ENCODE peak calls at places on chromosomes 1 and 21, in seven cellular contexts. R is H54, W is GM04504, C is right cardiac atrium, E is KBM-7, P is type B pancreatic cell, H is stomach. T is an unnamed sample.

GRCh38 chr21:38793926-38794713 is 11.6 kb upstream of the ETS2 start:
- DNase-seq in E (no peak), R (no peak), C (no peak), H (no peak), W (no peak), P (no peak), T (no peak)

GRCh38 chr1:215137985-215138384 is 55.4 kb downstream of the KCNK2 start:
- DNase-seq in P (no peak), C (no peak), R (no peak), H (no peak), W (no peak), E (no peak), T (no peak)

GRCh38 chr1:176243746-176244145 is 36.7 kb upstream of the COP1 start:
- DNase-seq in H (no peak), E (no peak), R (no peak), C (no peak), P (no peak), W (peak; percentile 13), T (no peak)

GRCh38 chr1:7356079-7356478 is 415.0 kb upstream of the VAMP3 start:
- DNase-seq in E (no peak), C (no peak), H (no peak), W (no peak), R (no peak), P (no peak), T (no peak)

GRCh38 chr1:36199934-36200741 is 24.1 kb upstream of the THRAP3 start:
- DNase-seq in R (no peak), C (peak; percentile 45), P (no peak), W (no peak), E (no peak), H (peak; percentile 44), T (peak; percentile 30)

GRCh38 chr1:153616144-153616884 is at the start of gene S100A14:
- DNase-seq in C (peak; percentile 54), E (no peak), P (no peak), R (no peak), H (peak; percentile 94), W (no peak), T (peak; percentile 55)

GRCh38 chr1:155940531-155940992 is 876 bp upstream of the RXFP4 start:
- DNase-seq in E (peak; percentile 79), W (no peak), P (no peak), C (peak; percentile 47), R (peak; percentile 61), H (peak; percentile 60), T (no peak)

GRCh38 chr1:248046536-248046935 is at the start of gene OR2L3:
- DNase-seq in W (no peak), H (no peak), E (no peak), P (no peak), R (no peak), C (no peak), T (no peak)

GRCh38 chr21:43893536-43894205 is 28.6 kb downstream of the AGPAT3 start:
- DNase-seq in E (peak; percentile 83), W (no peak), H (peak; percentile 49), P (no peak), C (no peak), R (no peak), T (no peak)

GRCh38 chr1:93775224-93775623 is 93.6 kb upstream of the BCAR3 start:
- DNase-seq in C (no peak), W (no peak), E (no peak), R (no peak), H (no peak), P (no peak), T (no peak)

GRCh38 chr1:160127865-160128523 is 12.4 kb downstream of the ATP1A2 start:
- DNase-seq in W (peak; percentile 34), C (no peak), H (no peak), E (no peak), R (peak; percentile 71), P (no peak), T (no peak)

GRCh38 chr1:159828176-159828575 is 1.5 kb downstream of the SLAMF8 start:
- DNase-seq in P (no peak), R (no peak), E (no peak), H (no peak), W (no peak), C (no peak), T (no peak)

GRCh38 chr1:151799179-151800022 is 5.8 kb downstream of the LINGO4 start:
- DNase-seq in R (no peak), C (no peak), E (no peak), P (no peak), W (no peak), H (no peak), T (no peak)

GRCh38 chr1:11873954-11874562 is 15.3 kb upstream of the NPPB start:
- DNase-seq in C (peak; percentile 84), H (no peak), R (no peak), W (no peak), E (no peak), P (no peak), T (peak; percentile 93)

GRCh38 chr1:27940297-27940696 is 5.5 kb downstream of the SMPDL3B start:
- DNase-seq in P (no peak), C (peak; percentile 41), R (no peak), W (no peak), H (peak; percentile 59), E (peak; percentile 76), T (peak; percentile 44)

GRCh38 chr21:29638138-29638537 is 301.7 kb downstream of the GRIK1 start:
- DNase-seq in P (no peak), R (no peak), H (no peak), C (no peak), W (no peak), E (peak; percentile 60), T (no peak)

GRCh38 chr1:208211901-208212843 is 32.0 kb downstream of the PLXNA2 start:
- DNase-seq in P (no peak), R (no peak), H (no peak), C (no peak), E (peak; percentile 68), W (no peak), T (no peak)

GRCh38 chr1:88683516-88683847 is 591 bp upstream of the PKN2 start:
- DNase-seq in R (no peak), W (no peak), P (no peak), C (peak; percentile 41), H (peak; percentile 35), E (no peak), T (peak; percentile 34)

GRCh38 chr1:40808444-40808843 is 24.9 kb downstream of the KCNQ4 start:
- DNase-seq in E (no peak), R (no peak), P (no peak), W (no peak), C (no peak), H (no peak), T (no peak)

GRCh38 chr1:209428241-209428921 is 155.1 kb upstream of the CAMK1G start:
- DNase-seq in C (no peak), R (no peak), W (no peak), E (no peak), H (no peak), P (no peak), T (no peak)

GRCh38 chr21:44836666-44837471 is 19.0 kb upstream of the SUMO3 start:
- DNase-seq in P (no peak), C (no peak), R (peak; percentile 73), E (peak; percentile 40), H (no peak), W (no peak), T (no peak)

GRCh38 chr1:64499966-64500365 is 30.0 kb downstream of the CACHD1 start:
- DNase-seq in E (no peak), C (no peak), W (no peak), P (no peak), H (no peak), R (no peak), T (no peak)

GRCh38 chr1:245765241-245766000 is 610.6 kb downstream of the KIF26B start:
- DNase-seq in E (no peak), W (no peak), C (no peak), H (no peak), P (no peak), R (no peak), T (no peak)

GRCh38 chr1:67889940-67890567 is 56.8 kb upstream of the GNG12 start:
- DNase-seq in R (peak; percentile 41), P (no peak), W (peak; percentile 69), H (no peak), E (no peak), C (no peak), T (no peak)

GRCh38 chr1:22983944-22984343 is 11.3 kb upstream of the LACTBL1 start:
- DNase-seq in E (no peak), P (no peak), H (no peak), C (no peak), W (no peak), R (no peak), T (no peak)

GRCh38 chr1:193308438-193308837 is 122.0 kb upstream of the B3GALT2 start:
- DNase-seq in E (no peak), H (no peak), C (no peak), W (no peak), R (no peak), P (no peak), T (no peak)

GRCh38 chr1:149916927-149917310 is 725 bp downstream of the SV2A start:
- DNase-seq in W (no peak), P (no peak), R (no peak), C (no peak), E (no peak), H (no peak), T (no peak)

GRCh38 chr1:30125024-30125423 is 598.4 kb downstream of the MATN1 start:
- DNase-seq in H (no peak), E (no peak), P (no peak), W (no peak), C (no peak), R (no peak), T (no peak)

GRCh38 chr1:43466403-43466802 is 12.7 kb upstream of the HYI start:
- DNase-seq in H (no peak), W (no peak), E (peak; percentile 29), C (no peak), P (no peak), R (no peak), T (no peak)

GRCh38 chr1:197103295-197103694 is 36.2 kb upstream of the F13B start:
- DNase-seq in C (no peak), H (no peak), P (no peak), W (no peak), R (no peak), E (no peak), T (no peak)

GRCh38 chr21:28636988-28637691 is 355.5 kb downstream of the LTN1 start:
- DNase-seq in W (no peak), P (no peak), E (peak; percentile 0), C (no peak), H (no peak), R (peak; percentile 42), T (no peak)

GRCh38 chr1:40381268-40382109 is 8.0 kb downstream of the SMAP2 start:
- DNase-seq in H (no peak), C (no peak), R (no peak), P (no peak), W (no peak), E (no peak), T (no peak)

GRCh38 chr1:109361649-109362048 is 36.1 kb downstream of the SORT1 start:
- DNase-seq in R (no peak), E (no peak), H (no peak), C (no peak), P (no peak), W (no peak), T (no peak)

GRCh38 chr1:234591131-234591530 is 18.8 kb downstream of the IRF2BP2 start:
- DNase-seq in H (no peak), E (no peak), P (no peak), W (no peak), C (no peak), R (no peak), T (no peak)

GRCh38 chr21:17660862-17661261 is 48.2 kb upstream of the BTG3 start:
- DNase-seq in R (no peak), P (no peak), E (no peak), W (no peak), C (no peak), H (no peak), T (no peak)

GRCh38 chr1:57590978-57591377 is 167.1 kb upstream of the DAB1 start:
- DNase-seq in C (no peak), H (no peak), W (no peak), P (no peak), R (no peak), E (no peak), T (no peak)

GRCh38 chr1:12201343-12202189 is 28.3 kb upstream of the VPS13D start:
- DNase-seq in E (no peak), W (no peak), H (no peak), R (no peak), C (no peak), P (no peak), T (no peak)

T was measured in left ventricle myocardium inferior.